ENCODE peak calls at places on chromosomes 16 and 17, in eight cellular contexts. Q is SK-N-SH; Z is effector memory CD4-positive, alpha-beta T cell; D is esophagus muscularis mucosa; B is naive thymus-derived CD4-positive, alpha-beta T cell; N is lower lobe of right lung; X is colonic mucosa; I is tibial artery. T is an unnamed sample.

GRCh38 chr17:65556014-65556909 is 5.2 kb downstream of the AXIN2 start:
- DNase-seq in X (peak), N (peak), B (peak), Q (peak), I (peak), Z (peak), D (peak), T (peak)

GRCh38 chr17:61400058-61400785 is 579 bp downstream of the TBX2 start:
- DNase-seq in D (no peak), Q (peak), I (peak), B (no peak), N (peak), Z (no peak), X (no peak), T (peak)

GRCh38 chr16:13902677-13903076 is 17.3 kb upstream of the ERCC4 start:
- DNase-seq in X (no peak), I (no peak), N (no peak), B (no peak), D (no peak), Q (no peak), Z (no peak), T (no peak)

GRCh38 chr16:58678716-58679115 is 5.9 kb downstream of the SLC38A7 start:
- DNase-seq in I (no peak), Q (no peak), X (no peak), N (no peak), Z (no peak), D (no peak), B (no peak), T (peak)

GRCh38 chr17:77337150-77337549 is 196.4 kb downstream of the SEC14L1 start:
- DNase-seq in Z (no peak), Q (no peak), B (no peak), X (peak), N (no peak), I (no peak), D (no peak), T (no peak)

GRCh38 chr17:27567563-27567859 is 63.5 kb upstream of the LGALS9 start:
- DNase-seq in B (no peak), N (no peak), I (no peak), X (no peak), Z (no peak), D (no peak), Q (no peak), T (no peak)

GRCh38 chr16:89823087-89823823 is 5.0 kb upstream of the SPIRE2 start:
- DNase-seq in Z (no peak), N (no peak), B (no peak), D (no peak), X (no peak), I (no peak), Q (no peak), T (no peak)

GRCh38 chr17:80354381-80354780 is 60.6 kb upstream of the ENDOV start:
- DNase-seq in N (no peak), X (no peak), Z (no peak), Q (no peak), D (no peak), I (peak), B (no peak), T (no peak)

GRCh38 chr17:47802341-47803022 is 19.1 kb downstream of the OSBPL7 start:
- DNase-seq in D (no peak), N (no peak), X (peak), B (peak), Z (peak), Q (peak), I (no peak), T (peak)

GRCh38 chr16:77383606-77384187 is 51.1 kb downstream of the ADAMTS18 start:
- DNase-seq in X (no peak), D (no peak), Q (no peak), Z (no peak), B (no peak), I (no peak), N (no peak), T (no peak)

GRCh38 chr16:81705261-81705660 is 73.8 kb upstream of the PLCG2 start:
- DNase-seq in B (no peak), N (peak), Z (no peak), I (no peak), X (no peak), D (no peak), Q (no peak), T (no peak)

GRCh38 chr16:24509536-24509935 is 29.8 kb upstream of the RBBP6 start:
- DNase-seq in X (no peak), I (no peak), Q (no peak), N (no peak), Z (no peak), D (no peak), B (no peak), T (no peak)

GRCh38 chr16:64362193-64362592 is 759.7 kb downstream of the CDH11 start:
- DNase-seq in I (no peak), D (no peak), N (no peak), Z (no peak), X (no peak), B (no peak), Q (no peak), T (peak)

GRCh38 chr16:66476328-66477027 is 49.4 kb downstream of the BEAN1 start:
- DNase-seq in Q (peak), X (peak), N (no peak), I (no peak), D (no peak), Z (no peak), B (no peak), T (no peak)

GRCh38 chr16:14529010-14529669 is 100.9 kb downstream of the PARN start:
- DNase-seq in N (no peak), Q (peak), Z (no peak), X (peak), B (peak), D (peak), I (peak), T (peak)

GRCh38 chr17:50779747-50780363 is 12.5 kb upstream of the ANKRD40CL start:
- DNase-seq in B (peak), Q (no peak), I (no peak), X (no peak), D (no peak), N (no peak), Z (peak), T (no peak)

GRCh38 chr17:7440113-7440822 is 956 bp downstream of the FGF11 start:
- DNase-seq in I (no peak), N (peak), X (peak), D (no peak), B (peak), Z (no peak), Q (peak), T (peak)

GRCh38 chr16:8989099-8989878 is 25.6 kb upstream of the USP7 start:
- DNase-seq in D (no peak), Z (no peak), I (no peak), Q (no peak), X (peak), B (no peak), N (no peak), T (no peak)

GRCh38 chr16:24946155-24946554 is 69.0 kb downstream of the ARHGAP17 start:
- DNase-seq in I (no peak), Q (no peak), X (no peak), B (no peak), N (no peak), D (no peak), Z (no peak), T (no peak)

GRCh38 chr16:11229906-11230305 is 26.1 kb downstream of the SOCS1 start:
- DNase-seq in Z (no peak), D (no peak), B (no peak), Q (no peak), N (no peak), I (no peak), X (peak), T (no peak)

GRCh38 chr16:70777496-70777895 is 23.5 kb downstream of the VAC14 start:
- DNase-seq in B (no peak), N (no peak), I (no peak), X (no peak), D (no peak), Q (no peak), Z (no peak), T (no peak)

GRCh38 chr16:4273858-4274291 is 1.1 kb upstream of the TFAP4 start:
- DNase-seq in B (peak), D (peak), I (peak), N (peak), Z (no peak), X (peak), Q (peak), T (peak)

GRCh38 chr17:45867702-45868101 is 23.0 kb downstream of the SPPL2C start:
- DNase-seq in B (no peak), Z (no peak), N (no peak), D (no peak), I (no peak), X (no peak), Q (no peak), T (no peak)

GRCh38 chr17:43401293-43401692 is 2.5 kb downstream of the ARL4D start:
- DNase-seq in Q (no peak), D (no peak), N (no peak), I (peak), Z (no peak), X (no peak), B (no peak), T (peak)

GRCh38 chr17:43398724-43399595 is at the start of gene ARL4D:
- DNase-seq in X (peak), D (peak), Q (peak), Z (peak), N (peak), B (peak), I (peak), T (peak)

GRCh38 chr17:43402567-43402966 is 3.8 kb downstream of the ARL4D start:
- DNase-seq in Z (no peak), I (peak), Q (no peak), B (no peak), D (no peak), X (no peak), N (no peak), T (no peak)

GRCh38 chr17:43402078-43402477 is 3.3 kb downstream of the ARL4D start:
- DNase-seq in B (no peak), Z (no peak), D (no peak), Q (no peak), N (no peak), I (peak), X (no peak), T (no peak)

GRCh38 chr17:43399839-43400328 is 1.1 kb downstream of the ARL4D start:
- DNase-seq in Q (no peak), I (peak), D (no peak), Z (no peak), N (no peak), X (no peak), B (no peak), T (no peak)
- H3K4me3 ChIP-seq in Q (peak), I (peak), D (peak), Z (peak), N (peak), X (peak), B (no peak), T (peak)

DNA sequence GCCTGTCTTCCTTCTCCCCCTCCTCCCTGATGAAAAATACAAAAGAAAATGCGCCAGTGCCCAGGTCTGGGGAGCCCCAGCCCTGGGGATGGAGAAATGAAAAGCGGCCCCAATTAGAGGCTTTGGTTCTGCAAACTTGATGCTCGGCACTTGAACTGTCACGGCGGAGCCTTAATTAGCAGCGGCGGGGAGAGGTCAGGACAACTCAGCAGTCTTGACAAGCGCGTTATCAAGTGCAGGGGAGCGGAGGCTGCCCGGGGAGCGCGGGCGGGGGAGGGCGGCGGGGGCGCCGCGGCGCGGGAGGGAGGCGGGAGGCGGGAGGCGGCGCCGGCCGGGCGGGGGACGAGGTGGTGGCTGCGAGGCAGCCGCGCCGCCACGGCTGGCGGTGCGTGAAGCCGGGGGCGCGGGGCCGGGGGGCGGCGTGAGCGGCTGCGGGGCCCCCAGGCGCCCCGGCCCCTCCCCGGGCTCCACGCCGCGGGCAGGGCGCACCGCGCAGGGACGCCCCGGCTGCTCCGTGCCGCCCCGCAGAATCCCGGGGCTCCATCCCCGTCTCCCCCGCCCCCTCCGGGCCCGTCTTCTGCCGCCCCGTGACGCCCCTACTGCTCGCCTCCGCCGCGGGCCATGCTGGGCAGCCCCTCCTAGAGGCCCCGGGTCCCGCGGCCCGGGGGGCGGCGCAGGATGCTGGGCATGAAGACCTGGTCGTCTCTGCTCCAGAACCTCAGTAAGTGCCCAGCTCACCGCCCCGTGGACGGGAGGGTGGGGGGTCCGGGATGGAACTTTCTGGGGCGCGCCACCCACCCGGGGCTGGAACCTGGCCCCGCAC is 150.5 kb upstream of the GSE1 start:
- DNase-seq in D (no peak), Z (no peak), X (no peak), B (no peak), I (no peak), N (no peak), Q (peak), T (no peak)
- H3K4me3 ChIP-seq in D (peak), Z (peak), X (peak), B (peak), I (peak), N (peak), Q (peak), T (peak)

GRCh38 chr17:76271669-76272540 is 6.8 kb downstream of the UBALD2 start:
- DNase-seq in D (no peak), Q (peak), N (peak), I (no peak), X (no peak), B (peak), Z (peak), T (no peak)
- H3K4me3 ChIP-seq in D (peak), Q (no peak), N (peak), I (peak), X (peak), B (peak), Z (peak), T (no peak)

GRCh38 chr16:69130461-69130860 is 1.9 kb downstream of the CHTF8 start:
- DNase-seq in Z (no peak), N (no peak), I (no peak), X (no peak), Q (no peak), B (no peak), D (no peak), T (no peak)
- H3K4me3 ChIP-seq in Z (no peak), N (no peak), I (no peak), X (no peak), Q (peak), B (peak), D (no peak), T (peak)

GRCh38 chr17:78870621-78871020 is 30.0 kb upstream of the USP36 start:
- DNase-seq in Q (no peak), D (no peak), B (no peak), N (no peak), X (no peak), I (no peak), Z (no peak), T (no peak)

GRCh38 chr17:78875738-78876597 is 27.0 kb downstream of the CEP295NL start:
- DNase-seq in B (no peak), I (no peak), Q (peak), D (no peak), Z (no peak), X (no peak), N (no peak), T (peak)

GRCh38 chr17:78875331-78875730 is 27.7 kb downstream of the CEP295NL start:
- DNase-seq in B (no peak), D (no peak), N (no peak), Z (no peak), Q (no peak), I (no peak), X (no peak), T (no peak)

GRCh38 chr17:78873519-78874340 is 29.3 kb downstream of the CEP295NL start:
- DNase-seq in N (no peak), X (no peak), D (no peak), B (no peak), Q (peak), I (no peak), Z (no peak), T (peak)

DNA sequence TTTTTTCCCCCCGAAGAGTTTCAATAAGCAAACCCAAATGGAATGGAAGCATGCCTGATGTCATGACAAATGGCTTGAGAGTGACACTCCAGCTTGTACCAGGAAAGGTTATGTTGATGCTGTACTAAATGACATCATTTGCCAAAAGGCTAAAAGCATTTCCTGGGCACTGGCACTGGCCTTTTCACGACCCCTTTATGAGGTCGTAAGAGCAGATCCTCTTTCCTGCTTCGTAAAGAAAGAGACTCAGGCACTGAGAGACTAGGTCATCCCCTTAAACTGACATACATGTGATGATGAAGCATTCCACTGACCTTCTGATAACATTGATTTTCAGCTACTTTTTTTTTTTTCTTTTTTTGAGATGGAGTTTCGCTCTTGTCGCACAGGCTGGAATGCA is 30.5 kb downstream of the CEP295NL start:
- DNase-seq in X (no peak), Q (no peak), B (no peak), N (no peak), D (no peak), I (no peak), Z (no peak), T (no peak)
- H3K4me3 ChIP-seq in X (no peak), Q (no peak), B (no peak), N (no peak), D (no peak), I (no peak), Z (no peak), T (no peak)

GRCh38 chr17:35345926-35346771 is 27.3 kb downstream of the SLFN11 start:
- DNase-seq in B (peak), D (peak), Z (peak), Q (peak), N (peak), I (peak), X (peak), T (peak)

GRCh38 chr17:35341465-35341992 is 31.9 kb downstream of the SLFN11 start:
- DNase-seq in Z (no peak), B (peak), D (no peak), N (no peak), Q (no peak), X (no peak), I (no peak), T (no peak)

GRCh38 chr17:35342207-35342744 is 31.1 kb downstream of the SLFN11 start:
- DNase-seq in D (no peak), X (no peak), Q (no peak), N (no peak), B (no peak), Z (no peak), I (no peak), T (no peak)

GRCh38 chr17:35344262-35344661 is 29.2 kb downstream of the SLFN11 start:
- DNase-seq in B (no peak), N (no peak), X (no peak), D (no peak), Q (no peak), Z (no peak), I (no peak), T (no peak)

GRCh38 chr17:35345445-35345925 is 27.9 kb downstream of the SLFN11 start:
- DNase-seq in N (no peak), X (no peak), B (peak), D (no peak), Q (no peak), Z (no peak), I (no peak), T (no peak)
- H3K4me3 ChIP-seq in N (peak), X (peak), B (peak), D (peak), Q (no peak), Z (peak), I (peak), T (peak)

T was measured in foreskin fibroblast.